ENCODE peak calls at places on chromosomes 11 and 22, in five cellular contexts. X, F, M, H and O are unnamed samples.

GRCh38 chr11:128179049-128179448 is 408.3 kb downstream of the ETS1 start:
- DNase-seq in X (no peak), F (no peak), M (no peak), H (no peak), O (no peak)

GRCh38 chr11:102309621-102310541 is 7.4 kb upstream of the BIRC3 start:
- DNase-seq in X (no peak), F (no peak), M (no peak), H (no peak), O (peak; percentile 24)

GRCh38 chr11:118895093-118896039 is 11.7 kb downstream of the CXCR5 start:
- DNase-seq in X (peak; percentile 92), F (no peak), M (no peak), H (peak; percentile 55), O (no peak)

GRCh38 chr22:17957683-17958082 is 66.7 kb downstream of the MICAL3 start:
- DNase-seq in X (no peak), F (no peak), M (no peak), H (no peak), O (no peak)

GRCh38 chr22:42959472-42960145 is 55.3 kb downstream of the PACSIN2 start:
- DNase-seq in X (no peak), F (peak; percentile 80), M (peak; percentile 40), H (no peak), O (peak; percentile 81)

GRCh38 chr11:131122448-131122847 is 206.2 kb upstream of the SNX19 start:
- DNase-seq in X (no peak), F (no peak), M (no peak), H (no peak), O (no peak)

GRCh38 chr11:12540913-12541587 is 133.2 kb upstream of the TEAD1 start:
- DNase-seq in X (no peak), F (peak; percentile 61), M (peak; percentile 91), H (no peak), O (no peak)

GRCh38 chr22:22754961-22755777 is 110.8 kb downstream of the GGTLC2 start:
- DNase-seq in X (no peak), F (no peak), M (no peak), H (no peak), O (no peak)

GRCh38 chr11:126809514-126810289 is 190.9 kb downstream of the KIRREL3 start:
- DNase-seq in X (no peak), F (no peak), M (no peak), H (no peak), O (no peak)

GRCh38 chr11:31412946-31413345 is 43.3 kb downstream of the DNAJC24 start:
- DNase-seq in X (no peak), F (no peak), M (peak; percentile 50), H (no peak), O (no peak)

GRCh38 chr22:23281053-23281405 is 100.7 kb downstream of the BCR start:
- DNase-seq in X (no peak), F (no peak), M (no peak), H (no peak), O (no peak)

GRCh38 chr22:30425616-30426394 is at the start of gene MTFP1:
- DNase-seq in X (peak; percentile 62), F (peak; percentile 58), M (peak; percentile 27), H (peak; percentile 41), O (peak; percentile 76)

GRCh38 chr11:2750101-2750509 is 50.3 kb upstream of the KCNQ1OT1 start:
- DNase-seq in X (no peak), F (no peak), M (no peak), H (no peak), O (no peak)

GRCh38 chr11:86196924-86197323 is 47.6 kb upstream of the EED start:
- DNase-seq in X (no peak), F (no peak), M (no peak), H (no peak), O (peak; percentile 83)

GRCh38 chr22:31637938-31638618 is 23.9 kb downstream of the PISD start:
- DNase-seq in X (peak; percentile 67), F (peak; percentile 61), M (no peak), H (no peak), O (peak; percentile 50)

GRCh38 chr11:3605279-3605662 is 36.5 kb downstream of the ART5 start:
- DNase-seq in X (no peak), F (no peak), M (no peak), H (no peak), O (no peak)

GRCh38 chr11:36400768-36401455 is 104.8 kb downstream of the PRR5L start:
- DNase-seq in X (no peak), F (no peak), M (no peak), H (no peak), O (no peak)

GRCh38 chr11:75731095-75731494 is 13.5 kb downstream of the MOGAT2 start:
- DNase-seq in X (no peak), F (no peak), M (no peak), H (no peak), O (no peak)

GRCh38 chr11:48150213-48150612 is 66.4 kb upstream of the OR4B1 start:
- DNase-seq in X (no peak), F (no peak), M (no peak), H (no peak), O (no peak)

GRCh38 chr11:32886180-32886579 is 6.4 kb upstream of the QSER1 start:
- DNase-seq in X (no peak), F (no peak), M (no peak), H (no peak), O (no peak)

GRCh38 chr11:118170231-118170630 is 6.2 kb downstream of the SCN2B start:
- DNase-seq in X (no peak), F (no peak), M (no peak), H (no peak), O (no peak)

GRCh38 chr11:65102142-65103095 is 6.4 kb downstream of the VPS51 start:
- DNase-seq in X (no peak), F (no peak), M (no peak), H (no peak), O (no peak)

GRCh38 chr11:109854696-109855095 is 238.5 kb upstream of the ZC3H12C start:
- DNase-seq in X (no peak), F (no peak), M (no peak), H (no peak), O (no peak)

GRCh38 chr11:122259149-122259821 is 143.3 kb upstream of the BLID start:
- DNase-seq in X (no peak), F (no peak), M (no peak), H (no peak), O (no peak)

GRCh38 chr22:49325531-49326395 is 501.9 kb downstream of the BRD1 start:
- DNase-seq in X (no peak), F (no peak), M (no peak), H (no peak), O (no peak)

GRCh38 chr11:107179829-107180228 is 161.6 kb upstream of the GUCY1A2 start:
- DNase-seq in X (no peak), F (no peak), M (no peak), H (no peak), O (no peak)

GRCh38 chr11:6622261-6623171 is 3.3 kb upstream of the TPP1 start:
- DNase-seq in X (no peak), F (no peak), M (no peak), H (no peak), O (no peak)

GRCh38 chr11:59601788-59602187 is 13.8 kb downstream of the OSBP start:
- DNase-seq in X (no peak), F (no peak), M (no peak), H (no peak), O (no peak)

GRCh38 chr11:65424200-65425104 is 1.9 kb downstream of the NEAT1 start:
- DNase-seq in X (no peak), F (peak; percentile 19), M (peak; percentile 50), H (no peak), O (peak; percentile 72)

GRCh38 chr11:18802381-18803257 is 11.0 kb upstream of the PTPN5 start:
- DNase-seq in X (peak; percentile 24), F (peak; percentile 35), M (peak; percentile 57), H (no peak), O (peak; percentile 66)

GRCh38 chr22:29742319-29742718 is 22.5 kb downstream of the CABP7 start:
- DNase-seq in X (no peak), F (no peak), M (no peak), H (no peak), O (no peak)

GRCh38 chr11:105156231-105156630 is 16.7 kb upstream of the CARD18 start:
- DNase-seq in X (no peak), F (no peak), M (no peak), H (no peak), O (no peak)

GRCh38 chr22:50060441-50061140 is 2.5 kb upstream of the TTLL8 start:
- DNase-seq in X (no peak), F (no peak), M (no peak), H (no peak), O (no peak)

GRCh38 chr11:10388096-10388495 is 67.0 kb upstream of the AMPD3 start:
- DNase-seq in X (no peak), F (no peak), M (no peak), H (no peak), O (no peak)

GRCh38 chr22:29914165-29914564 is 31.2 kb downstream of the MTMR3 start:
- DNase-seq in X (no peak), F (peak; percentile 60), M (peak; percentile 75), H (no peak), O (peak; percentile 24)

GRCh38 chr11:35390737-35391682 is 28.3 kb downstream of the SLC1A2 start:
- DNase-seq in X (peak; percentile 31), F (peak; percentile 34), M (peak; percentile 80), H (no peak), O (no peak)

GRCh38 chr11:36167729-36168128 is 121.5 kb downstream of the COMMD9 start:
- DNase-seq in X (no peak), F (no peak), M (no peak), H (no peak), O (no peak)

GRCh38 chr11:118200901-118201680 is 23.7 kb downstream of the JAML start:
- DNase-seq in X (no peak), F (no peak), M (no peak), H (no peak), O (no peak)

GRCh38 chr11:31959711-31960110 is 131.2 kb upstream of the RCN1 start:
- DNase-seq in X (no peak), F (no peak), M (peak; percentile 42), H (no peak), O (no peak)